ENCODE peak calls at places on chromosomes 11 and 22, in seven cellular contexts. V is activated naive CD8-positive, alpha-beta T cell treated with anti-CD3 and anti-CD28 coated beads, Interleukin-2, amount 50 U/mL, for 24 hours; R is activated CD8-positive, alpha-beta T cell treated with anti-CD3 and anti-CD28 coated beads for 36 hours; Q is cerebellar cortex; X is iris pigment epithelial cell; A is NCI-H2107; N is Kasumi-1. W is an unnamed sample.

GRCh38 chr11:12724301-12725046 is 50.3 kb downstream of the TEAD1 start:
- DNase-seq in X (peak; percentile 96), R (no peak), N (no peak), Q (no peak), V (no peak), A (peak; percentile 80), W (peak; percentile 93)

GRCh38 chr11:72568861-72569260 is 105.4 kb downstream of the PDE2A start:
- DNase-seq in X (no peak), Q (no peak), R (no peak), N (no peak), A (no peak), V (no peak), W (peak; percentile 9)

GRCh38 chr22:32606181-32606580 is 131.6 kb downstream of the FBXO7 start:
- DNase-seq in A (no peak), V (peak; percentile 3), X (no peak), Q (no peak), N (peak; percentile 21), R (peak; percentile 33), W (no peak)

GRCh38 chr11:61609970-61610347 is 29.1 kb upstream of the SYT7 start:
- DNase-seq in A (peak; percentile 64), V (no peak), X (no peak), R (no peak), N (no peak), Q (peak; percentile 14), W (no peak)

GRCh38 chr11:88280673-88281316 is 56.7 kb downstream of the CTSC start:
- DNase-seq in A (no peak), V (no peak), X (peak; percentile 19), N (no peak), Q (peak; percentile 5), R (no peak), W (peak; percentile 40)

GRCh38 chr22:48959496-48959895 is 868.2 kb downstream of the BRD1 start:
- DNase-seq in R (no peak), A (no peak), N (no peak), Q (no peak), V (no peak), X (no peak), W (no peak)

GRCh38 chr11:75547617-75548054 is 14.4 kb upstream of the SERPINH1 start:
- DNase-seq in V (peak; percentile 54), A (no peak), Q (peak; percentile 80), X (peak; percentile 52), N (peak; percentile 35), R (peak; percentile 66), W (peak; percentile 58)

GRCh38 chr22:46269564-46269963 is 1.8 kb downstream of the TTC38 start:
- DNase-seq in N (no peak), A (no peak), X (no peak), Q (no peak), R (no peak), V (no peak), W (peak; percentile 12)

GRCh38 chr11:107624983-107625779 is 34.2 kb downstream of the ELMOD1 start:
- DNase-seq in N (no peak), Q (no peak), V (no peak), A (no peak), R (no peak), X (no peak), W (no peak)

GRCh38 chr11:76808996-76809395 is 25.8 kb downstream of the TSKU start:
- DNase-seq in X (no peak), Q (no peak), R (no peak), N (no peak), V (no peak), A (no peak), W (no peak)

GRCh38 chr11:94604496-94604895 is 37.3 kb downstream of the PIWIL4 start:
- DNase-seq in X (no peak), Q (peak; percentile 6), A (no peak), N (no peak), V (no peak), R (no peak), W (peak; percentile 83)

GRCh38 chr22:31630331-31631329 is 31.4 kb downstream of the PISD start:
- DNase-seq in V (peak; percentile 87), X (peak; percentile 82), R (peak; percentile 95), Q (peak; percentile 73), N (peak; percentile 86), A (no peak), W (peak; percentile 74)

GRCh38 chr11:46520971-46521745 is 72.7 kb downstream of the AMBRA1 start:
- DNase-seq in A (no peak), Q (peak; percentile 49), V (no peak), X (peak; percentile 70), R (no peak), N (no peak), W (peak; percentile 96)

GRCh38 chr11:122998727-122999370 is 17.2 kb upstream of the BSX start:
- DNase-seq in A (no peak), X (no peak), R (no peak), N (no peak), Q (no peak), V (no peak), W (peak; percentile 55)

GRCh38 chr11:118615282-118615979 is 8.0 kb downstream of the PHLDB1 start:
- DNase-seq in V (no peak), Q (peak; percentile 61), R (no peak), A (no peak), N (no peak), X (peak; percentile 37), W (peak; percentile 78)

GRCh38 chr11:77175869-77176539 is 48.0 kb downstream of the MYO7A start:
- DNase-seq in R (no peak), Q (no peak), X (no peak), N (peak; percentile 89), V (no peak), A (no peak), W (no peak)